ENCODE peak calls at places on chromosomes 3 and 15, in nine cellular contexts. E is neural progenitor cell; A is AG10803; N is heart left ventricle; F is fibroblast of pulmonary artery; J is left lung; D is uterus; S is cardiac muscle cell; V is CD8-positive, alpha-beta T cell. T is an unnamed sample.

GRCh38 chr3:55897573-55898224 is 410.6 kb upstream of the WNT5A start:
- DNase-seq in E (peak; percentile 57), A (no peak), N (no peak), F (no peak), J (no peak), D (no peak), S (peak; percentile 37), V (no peak), T (no peak)

GRCh38 chr15:90762109-90762508 is 45.0 kb downstream of the BLM start:
- DNase-seq in E (no peak), A (peak; percentile 79), N (peak; percentile 33), F (peak; percentile 44), J (peak; percentile 85), D (peak; percentile 18), S (peak; percentile 8), V (no peak), T (no peak)

GRCh38 chr15:48144889-48145288 is 24.1 kb downstream of the SLC24A5 start:
- DNase-seq in E (no peak), A (peak; percentile 14), N (no peak), F (peak; percentile 4), J (no peak), D (no peak), S (no peak), V (no peak), T (no peak)

GRCh38 chr3:54533856-54534255 is 394.0 kb downstream of the LRTM1 start:
- DNase-seq in E (peak; percentile 13), A (no peak), N (no peak), F (no peak), J (no peak), D (no peak), S (no peak), V (no peak), T (no peak)

GRCh38 chr3:171654809-171655208 is 155.5 kb downstream of the PLD1 start:
- DNase-seq in E (no peak), A (peak; percentile 85), N (peak; percentile 74), F (peak; percentile 76), J (no peak), D (peak; percentile 76), S (no peak), V (no peak), T (no peak)

GRCh38 chr15:42083916-42084315 is 10.4 kb downstream of the PLA2G4D start:
- DNase-seq in E (no peak), A (no peak), N (no peak), F (no peak), J (no peak), D (no peak), S (no peak), V (no peak), T (no peak)

GRCh38 chr3:31532587-31533168 is at the start of gene STT3B:
- DNase-seq in E (no peak), A (peak; percentile 85), N (peak; percentile 87), F (peak; percentile 81), J (peak; percentile 90), D (no peak), S (peak; percentile 71), V (peak; percentile 73), T (no peak)

GRCh38 chr3:193418576-193419373 is 40.2 kb upstream of the ATP13A5 start:
- DNase-seq in E (no peak), A (no peak), N (no peak), F (no peak), J (no peak), D (no peak), S (no peak), V (no peak), T (no peak)

GRCh38 chr3:3705090-3705775 is 94.0 kb upstream of the LRRN1 start:
- DNase-seq in E (peak; percentile 59), A (no peak), N (peak; percentile 5), F (no peak), J (no peak), D (peak; percentile 15), S (no peak), V (no peak), T (no peak)

GRCh38 chr3:155308831-155309230 is 15.3 kb upstream of the STRIT1 start:
- DNase-seq in E (no peak), A (peak; percentile 66), N (no peak), F (peak; percentile 38), J (no peak), D (no peak), S (no peak), V (no peak), T (no peak)

GRCh38 chr15:49235446-49236207 is 65.6 kb downstream of the GALK2 start:
- DNase-seq in E (peak; percentile 79), A (peak; percentile 92), N (peak; percentile 37), F (peak; percentile 93), J (no peak), D (peak; percentile 69), S (peak; percentile 65), V (peak; percentile 21), T (peak; percentile 28)

GRCh38 chr3:160401301-160402095 is 2.0 kb downstream of the SMC4 start:
- DNase-seq in E (peak; percentile 32), A (peak; percentile 62), N (peak; percentile 35), F (peak; percentile 87), J (peak; percentile 48), D (no peak), S (peak; percentile 41), V (no peak), T (no peak)

GRCh38 chr3:105823149-105823866 is 45.5 kb downstream of the CBLB start:
- DNase-seq in E (no peak), A (peak; percentile 87), N (no peak), F (peak; percentile 88), J (no peak), D (no peak), S (no peak), V (no peak), T (no peak)

GRCh38 chr15:57625703-57626448 is 34.2 kb downstream of the MYZAP start:
- DNase-seq in E (no peak), A (no peak), N (no peak), F (no peak), J (no peak), D (no peak), S (no peak), V (no peak), T (no peak)

GRCh38 chr3:40108643-40109042 is 200.9 kb upstream of the EIF1B start:
- DNase-seq in E (no peak), A (no peak), N (no peak), F (no peak), J (no peak), D (no peak), S (no peak), V (no peak), T (no peak)

GRCh38 chr3:40104441-40104840 is 205.1 kb upstream of the EIF1B start:
- DNase-seq in E (no peak), A (no peak), N (no peak), F (no peak), J (no peak), D (no peak), S (no peak), V (no peak), T (no peak)

DNA sequence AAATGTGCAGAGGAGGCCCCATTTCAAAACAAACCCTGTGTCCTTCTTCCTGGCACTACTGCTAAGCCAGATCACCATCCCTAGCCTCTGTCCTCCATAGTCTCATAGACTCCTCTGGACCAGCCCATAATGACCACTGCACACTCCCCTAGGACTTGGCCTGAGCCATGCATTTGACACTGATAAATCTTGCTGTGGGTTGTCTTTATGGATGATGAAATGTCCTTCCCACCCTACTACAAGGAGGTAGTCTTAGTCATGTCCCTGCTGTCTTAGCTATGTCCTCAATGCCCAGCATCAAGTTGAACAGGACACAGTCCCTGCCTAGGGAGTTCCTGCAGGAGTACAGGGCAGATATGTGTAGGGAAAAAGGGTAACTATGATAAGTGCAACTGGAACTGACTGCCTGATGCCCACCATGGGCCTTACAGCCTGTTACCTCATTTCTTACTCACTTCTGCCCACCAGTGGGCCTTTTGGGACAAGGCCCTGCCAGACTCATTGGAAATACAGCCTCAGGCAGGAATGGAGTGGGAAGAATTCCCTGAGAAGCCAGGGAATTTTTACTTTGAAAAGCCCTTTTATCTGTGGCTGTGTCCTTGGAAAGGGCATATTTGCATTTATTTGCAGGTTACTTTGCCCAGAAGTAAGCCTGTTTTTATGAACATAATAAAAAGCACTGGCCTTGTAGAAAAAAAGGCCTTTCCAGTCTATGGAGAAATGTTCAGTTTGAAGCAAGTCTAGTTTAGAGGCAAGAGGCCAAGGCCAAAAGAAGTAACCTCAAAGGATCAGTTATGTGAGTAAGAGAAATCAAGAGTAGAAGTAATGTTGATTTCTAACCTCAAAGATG is 199.6 kb upstream of the EIF1B start:
- DNase-seq in E (peak; percentile 54), A (no peak), N (no peak), F (no peak), J (no peak), D (no peak), S (peak; percentile 12), V (no peak), T (no peak)
- TF ChIP-seq CTCF in E (peak; percentile 62), A (peak; percentile 55), N (no peak), F (peak; percentile 30), J (no peak), D (no peak), S (peak; percentile 32), V (no peak), T (peak; percentile 59)

DNA sequence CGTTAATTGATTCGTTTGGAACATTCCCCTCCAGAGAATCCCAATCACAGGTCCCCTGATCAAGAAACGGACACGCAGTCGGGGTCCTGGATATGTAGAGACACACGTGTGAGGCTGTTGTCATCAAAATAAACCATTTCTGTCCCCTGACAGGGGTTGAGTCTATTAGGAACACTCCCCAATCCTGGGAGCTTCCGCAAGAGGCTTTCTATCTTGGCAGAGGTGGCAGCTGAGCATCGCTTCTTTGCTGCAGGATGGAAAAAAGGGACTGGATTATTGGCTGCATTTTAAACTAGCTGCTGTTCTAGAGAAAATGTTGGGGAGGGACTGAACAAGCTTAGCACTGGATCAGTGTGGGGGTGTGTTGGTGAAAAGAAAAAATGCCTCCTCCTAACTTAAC is 2.5 kb upstream of the CNTN4 start:
- DNase-seq in E (peak; percentile 44), A (no peak), N (no peak), F (no peak), J (no peak), D (no peak), S (peak; percentile 4), V (no peak), T (no peak)
- TF ChIP-seq CTCF in E (no peak), A (no peak), N (no peak), F (no peak), J (no peak), D (no peak), S (no peak), V (no peak), T (no peak)

GRCh38 chr3:59981377-59981776 is 931.6 kb upstream of the CFAP20DC start:
- DNase-seq in E (no peak), A (no peak), N (no peak), F (no peak), J (no peak), D (no peak), S (no peak), V (no peak), T (no peak)
- TF ChIP-seq CTCF in E (no peak), A (no peak), N (no peak), F (no peak), J (no peak), D (no peak), S (no peak), V (no peak), T (no peak)

DNA sequence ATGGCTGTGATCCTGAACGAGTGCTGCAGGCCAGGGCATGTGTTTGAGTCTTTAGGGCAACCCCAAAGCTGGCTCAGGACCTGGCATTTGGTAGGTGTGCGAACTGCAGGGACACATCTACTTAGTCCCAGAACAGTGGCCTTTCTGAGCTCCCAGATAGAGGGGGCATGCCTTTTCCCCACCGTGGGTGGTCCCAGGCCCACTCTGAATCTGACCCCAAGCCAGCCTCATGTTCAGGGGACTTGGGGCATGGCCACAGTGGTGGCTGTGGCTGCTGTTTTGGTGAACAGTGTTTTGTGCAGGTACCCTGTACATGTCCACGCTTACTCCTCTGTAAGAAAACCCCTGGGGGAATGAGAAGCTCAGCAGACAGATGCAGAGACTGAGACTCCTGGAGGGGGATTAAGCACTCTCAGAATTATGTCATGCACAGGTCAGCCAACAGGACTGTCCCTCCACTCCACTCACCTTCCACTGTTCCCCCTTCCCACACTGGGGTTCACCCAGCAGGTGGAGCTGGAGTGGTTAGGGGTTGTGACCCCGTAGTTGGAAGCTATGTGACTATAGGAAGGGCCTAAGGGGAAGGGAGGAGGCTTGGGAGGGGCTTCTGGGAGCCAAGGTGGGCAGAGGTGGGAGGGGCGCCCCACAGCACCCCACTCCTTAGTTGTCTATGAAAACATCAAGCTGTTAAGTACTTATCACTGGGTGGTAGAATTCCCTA is 16.4 kb downstream of the ESYT3 start:
- DNase-seq in E (no peak), A (no peak), N (no peak), F (no peak), J (no peak), D (no peak), S (no peak), V (no peak), T (no peak)
- TF ChIP-seq CTCF in E (no peak), A (no peak), N (no peak), F (no peak), J (no peak), D (no peak), S (no peak), V (no peak), T (no peak)

T was measured in progenitor cell of endocrine pancreas.